ENCODE peak calls at places on chromosomes 2 and 18, in four cellular contexts. X, R, W and O are unnamed samples.

GRCh38 chr2:33322099-33322498 is 154.3 kb upstream of the RASGRP3 start:
- DNase-seq in X (no peak), R (peak), W (no peak), O (no peak)

GRCh38 chr2:37306024-37306423 is 18.6 kb downstream of the PRKD3 start:
- DNase-seq in X (no peak), R (no peak), W (no peak), O (no peak)

GRCh38 chr2:100548771-100549170 is 14.0 kb upstream of the PDCL3 start:
- DNase-seq in X (no peak), R (no peak), W (no peak), O (no peak)

GRCh38 chr2:44348385-44348784 is 12.9 kb downstream of the PREPL start:
- DNase-seq in X (no peak), R (peak), W (no peak), O (no peak)

GRCh38 chr2:37570773-37571570 is 100.5 kb downstream of the CDC42EP3 start:
- DNase-seq in X (no peak), R (peak), W (no peak), O (no peak)

GRCh38 chr2:229712125-229712524 is 2.2 kb downstream of the DNER start:
- DNase-seq in X (no peak), R (peak), W (no peak), O (no peak)

GRCh38 chr2:148622390-148622789 is 22.2 kb upstream of the EPC2 start:
- DNase-seq in X (no peak), R (no peak), W (no peak), O (no peak)

GRCh38 chr2:108959401-108959800 is 29.6 kb downstream of the EDAR start:
- DNase-seq in X (no peak), R (peak), W (no peak), O (no peak)

GRCh38 chr18:63317556-63317946 is 2.0 kb downstream of the BCL2 start:
- DNase-seq in X (no peak), R (no peak), W (no peak), O (no peak)

GRCh38 chr2:182642328-182642727 is 73.7 kb upstream of the DNAJC10 start:
- DNase-seq in X (peak), R (peak), W (peak), O (no peak)

GRCh38 chr2:72757177-72757775 is 68.6 kb downstream of the EXOC6B start:
- DNase-seq in X (peak), R (peak), W (no peak), O (no peak)

GRCh38 chr2:170823800-170824153 is 7.1 kb downstream of the GAD1 start:
- DNase-seq in X (no peak), R (no peak), W (no peak), O (no peak)

GRCh38 chr2:217710218-217710565 is 292.6 kb downstream of the TNS1 start:
- DNase-seq in X (no peak), R (peak), W (no peak), O (no peak)

GRCh38 chr2:190121971-190122370 is 59.4 kb upstream of the MSTN start:
- DNase-seq in X (peak), R (peak), W (peak), O (no peak)
- H3K4me2 ChIP-seq in X (no peak), R (no peak), W (no peak), O (no peak)

DNA sequence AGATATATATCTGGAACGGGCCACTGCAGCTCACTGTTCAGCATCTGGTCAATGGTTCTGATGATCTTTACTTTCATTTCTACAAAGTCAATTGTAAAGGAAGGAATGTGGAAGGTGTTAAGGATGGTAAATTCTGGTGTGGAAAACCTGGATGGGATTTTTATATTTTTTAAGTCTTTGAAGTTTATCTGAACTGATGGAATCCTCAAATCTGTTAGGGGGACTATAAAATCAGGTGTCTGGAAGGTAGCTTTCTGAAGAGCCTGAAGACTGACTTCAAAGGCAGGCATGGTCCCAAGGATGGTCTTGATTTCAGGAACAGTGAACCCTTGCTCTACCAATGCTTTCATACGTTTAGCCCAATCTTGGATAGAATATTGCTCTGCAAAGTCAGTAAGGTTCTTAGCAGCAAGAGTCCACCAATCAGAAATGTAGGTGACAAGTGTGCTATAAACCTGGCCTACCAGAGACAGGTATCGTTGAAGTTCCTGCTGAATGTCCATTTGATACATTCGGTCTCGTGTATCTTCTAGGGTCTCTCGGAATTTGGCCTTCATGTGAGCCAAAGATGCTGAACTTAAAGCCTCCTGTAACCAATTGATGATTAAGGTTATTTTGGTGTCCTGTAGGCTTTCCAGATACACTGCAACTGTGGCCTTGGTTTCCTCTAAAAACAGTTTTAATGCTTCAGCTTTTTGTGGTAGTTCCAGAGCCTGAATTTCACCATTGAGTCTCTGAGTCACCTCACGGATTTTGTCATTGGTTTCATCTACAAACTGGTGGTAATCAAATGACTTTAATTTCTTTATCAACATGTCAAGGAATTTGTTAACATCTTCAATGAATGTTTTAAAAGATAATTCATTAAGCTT is 34.8 kb downstream of the APOB start:
- DNase-seq in X (no peak), R (no peak), W (no peak), O (no peak)
- TF ChIP-seq POLR2A in X (peak), R (no peak), W (no peak), O (no peak)

GRCh38 chr18:48851563-48851962 is 99.2 kb downstream of the SMAD7 start:
- DNase-seq in X (no peak), R (no peak), W (no peak), O (no peak)
- H3K4me2 ChIP-seq in X (no peak), R (no peak), W (no peak), O (no peak)

DNA sequence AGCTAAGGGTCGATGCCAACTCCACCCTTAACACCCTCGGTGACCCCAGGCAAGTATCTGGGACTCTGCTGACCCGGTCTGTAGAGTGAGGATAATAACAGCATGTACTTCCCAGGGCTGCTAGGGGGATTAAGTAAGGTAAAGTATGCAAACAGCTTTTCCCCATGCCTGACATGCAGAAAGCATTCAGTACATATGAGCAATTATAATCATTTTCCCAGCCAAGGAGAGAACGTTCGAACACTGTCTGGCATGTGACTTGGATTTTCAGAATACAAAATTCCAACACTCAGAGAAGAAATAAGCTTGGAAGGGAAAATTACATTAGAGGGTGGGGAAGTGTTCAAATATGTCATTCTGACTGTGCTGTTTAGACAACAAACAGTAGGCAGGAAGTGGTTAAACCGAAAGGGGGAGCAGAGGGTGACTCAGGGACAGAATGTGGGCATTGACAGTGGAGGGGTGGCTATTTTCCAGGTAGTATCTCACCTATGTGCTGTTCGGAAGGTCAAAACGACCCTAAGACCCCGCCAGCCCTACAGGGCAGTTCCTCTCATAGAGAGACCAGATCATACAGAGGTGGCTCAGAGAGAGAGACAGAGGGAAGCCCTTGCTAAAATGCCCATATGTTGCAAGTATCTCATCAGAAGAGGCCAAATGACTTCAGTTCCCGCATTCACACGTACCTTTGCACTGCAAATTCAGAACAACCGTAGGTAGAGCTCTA is 14.9 kb downstream of the ASPRV1 start:
- DNase-seq in X (peak), R (peak), W (peak), O (no peak)
- TF ChIP-seq POLR2A in X (no peak), R (no peak), W (no peak), O (no peak)

GRCh38 chr2:26009567-26009963 is 24.3 kb upstream of the RAB10 start:
- DNase-seq in X (no peak), R (no peak), W (no peak), O (no peak)
- H3K4me2 ChIP-seq in X (no peak), R (no peak), W (peak), O (no peak)

DNA sequence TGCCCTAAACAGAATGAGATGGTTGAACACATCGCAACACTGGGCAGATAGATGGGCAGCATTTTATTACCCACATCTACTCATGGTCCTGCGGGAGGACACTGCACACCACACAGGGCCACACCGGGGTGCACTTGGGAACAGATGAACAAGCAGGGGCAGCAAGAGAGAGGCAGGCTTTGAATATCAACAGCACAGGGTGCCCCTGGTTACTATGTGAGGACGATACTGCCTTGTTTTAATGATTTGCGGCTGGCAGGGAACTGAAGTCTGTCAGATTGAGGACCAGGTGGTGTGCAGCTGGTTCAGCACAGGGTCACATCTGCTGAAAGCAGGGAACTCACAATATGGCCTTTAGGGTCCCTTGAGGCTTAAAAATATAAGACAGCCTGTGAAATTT is 195.7 kb downstream of the PIEZO2 start:
- DNase-seq in X (no peak), R (no peak), W (no peak), O (no peak)
- TF ChIP-seq POLR2A in X (no peak), R (no peak), W (no peak), O (no peak)

GRCh38 chr2:41966431-41966893 is 81.4 kb upstream of the PKDCC start:
- DNase-seq in X (peak), R (peak), W (no peak), O (no peak)

GRCh38 chr2:41968182-41968578 is 79.6 kb upstream of the PKDCC start:
- DNase-seq in X (no peak), R (no peak), W (no peak), O (no peak)

GRCh38 chr2:41967426-41968181 is 80.2 kb upstream of the PKDCC start:
- DNase-seq in X (no peak), R (no peak), W (no peak), O (no peak)

GRCh38 chr2:41965886-41966285 is 81.9 kb upstream of the PKDCC start:
- DNase-seq in X (no peak), R (no peak), W (no peak), O (no peak)

DNA sequence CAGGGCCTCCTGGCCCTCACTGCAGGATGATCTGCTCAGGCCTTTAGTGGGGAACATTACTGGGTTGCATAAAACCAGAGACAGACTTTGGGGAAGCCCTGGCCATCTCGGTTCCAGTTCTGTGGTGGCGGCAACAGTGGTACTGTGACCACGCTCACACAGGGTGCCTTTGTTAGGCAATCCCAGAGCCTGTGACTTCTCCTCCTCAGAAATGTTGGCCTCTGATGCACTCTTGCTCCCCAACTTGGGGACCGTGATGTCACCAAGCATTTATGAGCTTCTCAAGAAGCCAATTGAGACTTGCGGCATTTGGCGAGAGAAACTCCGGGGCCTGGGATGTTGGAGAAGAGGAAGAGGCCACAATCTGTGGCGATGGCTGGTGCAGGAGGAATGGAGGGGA is 80.9 kb upstream of the PKDCC start:
- DNase-seq in X (no peak), R (no peak), W (no peak), O (no peak)
- H3K4me2 ChIP-seq in X (peak), R (peak), W (no peak), O (no peak)

GRCh38 chr2:174675615-174676014 is 78.0 kb upstream of the WIPF1 start:
- DNase-seq in X (no peak), R (no peak), W (no peak), O (no peak)

GRCh38 chr2:174673405-174673804 is 75.8 kb upstream of the WIPF1 start:
- DNase-seq in X (no peak), R (no peak), W (no peak), O (no peak)

GRCh38 chr2:174678395-174678794 is 80.8 kb upstream of the WIPF1 start:
- DNase-seq in X (no peak), R (no peak), W (no peak), O (no peak)

GRCh38 chr2:174670446-174670845 is 72.8 kb upstream of the WIPF1 start:
- DNase-seq in X (no peak), R (no peak), W (no peak), O (no peak)

GRCh38 chr2:174673876-174674275 is 76.3 kb upstream of the WIPF1 start:
- DNase-seq in X (no peak), R (peak), W (no peak), O (no peak)
- TF ChIP-seq POLR2A in X (no peak), R (no peak), W (no peak), O (no peak)

DNA sequence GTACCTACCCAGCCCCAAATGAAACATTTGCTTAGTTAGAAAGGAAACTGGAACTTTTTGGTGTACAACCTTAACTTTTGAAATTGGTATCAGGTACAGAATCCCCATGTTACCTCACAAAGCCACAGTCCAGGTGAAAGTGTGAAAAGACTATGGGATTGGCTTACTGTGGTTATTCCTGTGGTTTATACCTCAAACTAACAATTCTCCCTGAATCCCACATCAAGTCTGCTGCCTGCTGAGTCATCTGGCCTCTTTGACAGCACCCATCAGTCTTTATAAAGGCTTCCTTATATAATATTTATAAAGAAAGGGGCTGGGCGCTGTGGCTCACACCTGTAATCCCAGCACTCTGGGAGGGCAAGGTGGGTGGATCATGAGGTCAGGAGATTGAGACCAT is 164.6 kb downstream of the TMEM247 start:
- DNase-seq in X (no peak), R (peak), W (no peak), O (no peak)
- H3K4me2 ChIP-seq in X (no peak), R (no peak), W (no peak), O (no peak)

GRCh38 chr2:238097988-238098853 is 1.9 kb upstream of the ESPNL start:
- DNase-seq in X (no peak), R (no peak), W (peak), O (peak)
- TF ChIP-seq POLR2A in X (no peak), R (no peak), W (no peak), O (no peak)